ENCODE peak calls at places on chromosomes 1 and 21, in six cellular contexts. O is GM23248, Q is left lung, R is left ventricle myocardium inferior, E is ovary, J is colonic mucosa. S is an unnamed sample.
A peak's percentile ranks its signal among the peaks of the same experiment; 100 is the strongest.

GRCh38 chr1:55640708-55641473 is 425.7 kb upstream of the USP24 start:
- DNase-seq in E (peak; percentile 72), Q (no peak), O (peak; percentile 81), J (peak; percentile 56), R (peak; percentile 65), S (peak; percentile 39)

GRCh38 chr1:80218112-80218511 is 1211.6 kb upstream of the ADGRL4 start:
- DNase-seq in J (no peak), O (peak; percentile 49), E (no peak), R (no peak), Q (no peak), S (no peak)

GRCh38 chr1:14535619-14536355 is 62.7 kb upstream of the KAZN start:
- DNase-seq in J (no peak), R (no peak), E (no peak), Q (no peak), O (peak; percentile 8), S (no peak)

GRCh38 chr1:20380616-20381035 is 90.0 kb downstream of the VWA5B1 start:
- DNase-seq in E (no peak), O (peak; percentile 93), J (no peak), Q (no peak), R (no peak), S (no peak)

GRCh38 chr1:923991-924618 is 382 bp downstream of the SAMD11 start:
- DNase-seq in E (no peak), J (no peak), O (peak; percentile 66), R (no peak), Q (no peak), S (no peak)

GRCh38 chr1:2445162-2445822 is 30.8 kb upstream of the PLCH2 start:
- DNase-seq in O (no peak), R (no peak), E (no peak), J (no peak), Q (no peak), S (peak; percentile 30)

GRCh38 chr1:236394905-236395779 is 1.1 kb downstream of the EDARADD start:
- DNase-seq in Q (peak; percentile 81), R (peak; percentile 16), J (peak; percentile 24), O (peak; percentile 45), E (no peak), S (no peak)

GRCh38 chr1:32828341-32828740 is 10.9 kb downstream of the S100PBP start:
- DNase-seq in R (no peak), E (no peak), J (no peak), O (peak; percentile 22), Q (no peak), S (no peak)

GRCh38 chr1:53066433-53066832 is 4.4 kb downstream of the PODN start:
- DNase-seq in O (no peak), J (no peak), E (peak; percentile 11), R (peak; percentile 14), Q (no peak), S (no peak)

GRCh38 chr1:236124965-236125364 is 17.4 kb upstream of the GPR137B start:
- DNase-seq in E (no peak), R (no peak), O (no peak), Q (no peak), J (no peak), S (no peak)

GRCh38 chr21:44509539-44509938 is 30.5 kb downstream of the KRTAP10-1 start:
- DNase-seq in O (peak; percentile 55), E (no peak), R (peak; percentile 82), Q (peak; percentile 82), J (peak; percentile 46), S (no peak)

GRCh38 chr1:84862810-84863251 is 30.2 kb downstream of the LPAR3 start:
- DNase-seq in J (no peak), O (no peak), R (no peak), E (no peak), Q (no peak), S (no peak)

GRCh38 chr21:21045538-21045937 is 47.3 kb downstream of the NCAM2 start:
- DNase-seq in O (no peak), R (no peak), E (no peak), Q (no peak), J (no peak), S (no peak)

GRCh38 chr1:209607102-209607794 is 23.7 kb downstream of the CAMK1G start:
- DNase-seq in Q (no peak), E (no peak), J (no peak), R (no peak), O (peak; percentile 73), S (no peak)

GRCh38 chr1:76352741-76353435 is 278.3 kb downstream of the ST6GALNAC3 start:
- DNase-seq in J (no peak), Q (no peak), O (no peak), R (no peak), E (no peak), S (no peak)

GRCh38 chr21:42146821-42147220 is 72.1 kb upstream of the ABCG1 start:
- DNase-seq in O (no peak), J (no peak), Q (peak; percentile 63), E (peak; percentile 10), R (no peak), S (no peak)

GRCh38 chr1:18581420-18581880 is 49.2 kb upstream of the PAX7 start:
- DNase-seq in E (no peak), Q (peak; percentile 71), O (peak; percentile 40), R (no peak), J (peak; percentile 35), S (no peak)

GRCh38 chr21:45209046-45209445 is 78.6 kb downstream of the POFUT2 start:
- DNase-seq in J (no peak), E (no peak), Q (no peak), O (peak; percentile 88), R (no peak), S (no peak)

GRCh38 chr1:180266275-180267210 is 36.5 kb downstream of the LHX4 start:
- DNase-seq in Q (no peak), O (no peak), R (no peak), E (no peak), J (no peak), S (no peak)

GRCh38 chr1:10676987-10677386 is 119.5 kb downstream of the CASZ1 start:
- DNase-seq in E (no peak), R (no peak), J (no peak), O (no peak), Q (no peak), S (no peak)

GRCh38 chr1:183291802-183292515 is 105.9 kb downstream of the LAMC2 start:
- DNase-seq in J (no peak), R (no peak), E (peak; percentile 47), O (peak; percentile 83), Q (no peak), S (no peak)

GRCh38 chr21:42883921-42884320 is 4.6 kb upstream of the WDR4 start:
- DNase-seq in E (no peak), J (no peak), O (no peak), Q (no peak), R (no peak), S (no peak)

GRCh38 chr21:20537162-20537561 is 461.0 kb upstream of the NCAM2 start:
- DNase-seq in R (no peak), E (no peak), J (no peak), O (no peak), Q (no peak), S (no peak)

GRCh38 chr1:84269286-84269685 is 32.2 kb upstream of the SAMD13 start:
- DNase-seq in E (no peak), Q (no peak), J (peak; percentile 61), O (no peak), R (no peak), S (no peak)

GRCh38 chr1:53270107-53270506 is 31.8 kb upstream of the MAGOH start:
- DNase-seq in E (no peak), O (no peak), R (no peak), Q (no peak), J (no peak), S (no peak)

GRCh38 chr1:202571719-202572339 is 138.4 kb downstream of the SYT2 start:
- DNase-seq in R (no peak), J (peak; percentile 44), E (no peak), Q (no peak), O (peak; percentile 66), S (no peak)

GRCh38 chr1:1250828-1251284 is 4.3 kb upstream of the C1QTNF12 start:
- DNase-seq in J (no peak), R (no peak), O (no peak), E (no peak), Q (no peak), S (no peak)

GRCh38 chr21:31293986-31294385 is 50.1 kb downstream of the TIAM1 start:
- DNase-seq in E (no peak), O (peak; percentile 92), R (no peak), J (no peak), Q (no peak), S (no peak)

GRCh38 chr21:36185498-36185897 is 28.9 kb downstream of the DOP1B start:
- DNase-seq in R (no peak), E (no peak), O (no peak), J (no peak), Q (no peak), S (no peak)

GRCh38 chr1:7478142-7478796 is 292.8 kb upstream of the VAMP3 start:
- DNase-seq in O (no peak), Q (peak; percentile 26), E (no peak), J (no peak), R (no peak), S (no peak)
- H3K27ac ChIP-seq in O (peak overlapping the region; percentile 79), Q (peak overlapping the region; percentile 65), E (no peak overlapping the region), J (peak overlapping the region; percentile 50), R (peak overlapping the region; percentile 64), S (peak overlapping the region; percentile 81)

DNA sequence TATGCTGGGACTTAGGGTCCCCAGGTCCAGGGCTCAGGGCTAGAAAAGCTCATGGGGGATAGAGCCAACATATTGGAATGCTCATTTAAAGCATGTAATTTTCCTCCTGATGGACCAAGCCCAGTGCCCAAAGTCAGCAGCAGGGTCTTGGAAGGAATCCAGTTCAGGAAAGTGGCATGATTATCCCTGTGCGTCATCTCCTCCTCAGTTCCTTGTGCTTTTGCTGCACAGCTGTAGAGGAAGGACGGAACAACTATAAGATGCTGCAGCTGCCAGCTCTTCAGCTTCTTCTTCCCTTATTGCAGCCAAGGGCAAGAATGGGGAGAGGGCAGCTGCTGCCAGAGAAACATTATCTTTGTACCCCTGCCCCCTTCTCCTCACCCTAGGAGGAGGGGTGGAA is 58.4 kb downstream of the OVGP1 start:
- DNase-seq in E (no peak), O (peak; percentile 23), R (no peak), J (no peak), Q (no peak), S (no peak)
- H3K27ac ChIP-seq in E (no peak overlapping the region), O (no peak overlapping the region), R (no peak overlapping the region), J (no peak overlapping the region), Q (no peak overlapping the region), S (no peak overlapping the region)

DNA sequence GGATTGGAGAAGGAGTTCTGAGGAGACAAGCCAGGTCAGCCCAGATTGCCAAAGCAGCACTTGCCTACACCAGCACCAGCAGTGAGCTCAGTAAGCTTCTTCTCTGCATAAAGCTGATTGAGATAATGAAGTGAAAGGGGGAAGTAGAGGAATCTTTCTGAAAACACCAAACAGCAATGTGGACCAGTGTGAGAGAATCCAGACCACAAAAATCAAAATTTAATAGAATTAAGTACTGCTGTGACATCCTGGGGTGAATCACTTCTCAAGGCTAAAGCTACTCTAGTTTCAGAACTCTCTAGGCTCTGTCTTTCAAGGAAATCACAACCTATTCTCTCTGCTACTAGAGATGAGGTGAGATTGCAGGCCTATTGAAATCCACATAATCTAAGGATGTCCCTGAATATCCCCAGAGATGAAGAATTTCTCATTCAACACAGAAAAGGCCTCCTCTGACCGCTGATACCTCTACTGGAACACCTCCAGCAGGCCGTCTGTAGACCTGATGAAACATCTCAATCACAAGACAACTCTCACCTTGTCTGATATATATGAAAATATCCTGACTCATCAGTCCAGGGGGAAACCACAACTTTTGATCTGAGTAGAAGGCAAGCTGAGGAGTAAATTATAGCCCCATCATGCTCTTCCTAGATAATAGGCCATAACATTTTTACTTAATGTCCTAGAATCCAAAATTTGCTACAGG is at the start of gene FCRL4:
- DNase-seq in E (no peak), J (no peak), R (no peak), Q (no peak), O (no peak), S (no peak)
- H3K27ac ChIP-seq in E (no peak within 1 kb of the TSS), J (no peak within 1 kb of the TSS), R (no peak within 1 kb of the TSS), Q (no peak within 1 kb of the TSS), O (no peak within 1 kb of the TSS), S (no peak within 1 kb of the TSS)

GRCh38 chr1:192529031-192529755 is 46.4 kb upstream of the RGS1 start:
- DNase-seq in O (no peak), J (no peak), E (no peak), R (no peak), Q (no peak), S (no peak)
- H3K27ac ChIP-seq in O (no peak overlapping the region), J (no peak overlapping the region), E (no peak overlapping the region), R (no peak overlapping the region), Q (peak overlapping the region; percentile 67), S (no peak overlapping the region)

S was measured in substantia nigra.